ENCODE peak calls at places on chromosomes 11 and 22, in nine cellular contexts. U is left ventricle myocardium inferior; L is prostate gland; C is K562; V is uterus; T is psoas muscle; P is CD8-positive, alpha-beta T cell; H is cardiac muscle cell; J is astrocyte of the cerebellum. E is an unnamed sample.

GRCh38 chr11:57444362-57445074 is 15.8 kb upstream of the RTN4RL2 start:
- DNase-seq in U (no peak), L (no peak), C (peak), V (no peak), T (no peak), P (no peak), H (no peak), J (no peak), E (no peak)

GRCh38 chr11:117328414-117329010 is 858 bp downstream of the CEP164 start:
- DNase-seq in U (no peak), L (peak), C (no peak), V (peak), T (no peak), P (no peak), H (peak), J (peak), E (peak)

GRCh38 chr22:28222976-28223375 is 303.9 kb upstream of the PITPNB start:
- DNase-seq in U (no peak), L (no peak), C (no peak), V (peak), T (no peak), P (no peak), H (no peak), J (no peak), E (no peak)

GRCh38 chr11:6315811-6316425 is 4.4 kb downstream of the CAVIN3 start:
- DNase-seq in U (peak), L (peak), C (peak), V (peak), T (peak), P (peak), H (peak), J (no peak), E (peak)

GRCh38 chr11:130677486-130678153 is 229.2 kb downstream of the ADAMTS15 start:
- DNase-seq in U (peak), L (no peak), C (no peak), V (no peak), T (no peak), P (no peak), H (peak), J (peak), E (no peak)

GRCh38 chr11:44626645-44627044 is 61.2 kb downstream of the CD82 start:
- DNase-seq in U (no peak), L (peak), C (no peak), V (no peak), T (no peak), P (no peak), H (no peak), J (no peak), E (no peak)

GRCh38 chr11:40281055-40281580 is 1178.3 kb downstream of the LRRC4C start:
- DNase-seq in U (no peak), L (no peak), C (no peak), V (no peak), T (no peak), P (no peak), H (no peak), J (peak), E (no peak)

GRCh38 chr11:118338637-118339061 is 3.9 kb downstream of the CD3D start:
- DNase-seq in U (no peak), L (no peak), C (peak), V (no peak), T (no peak), P (peak), H (no peak), J (no peak), E (no peak)

GRCh38 chr22:31093090-31093850 is 12.2 kb downstream of the SMTN start:
- DNase-seq in U (peak), L (no peak), C (no peak), V (peak), T (peak), P (no peak), H (peak), J (no peak), E (no peak)

GRCh38 chr11:14308114-14308896 is 50.7 kb downstream of the RRAS2 start:
- DNase-seq in U (no peak), L (no peak), C (peak), V (no peak), T (no peak), P (no peak), H (peak), J (peak), E (no peak)

GRCh38 chr11:19781351-19781750 is 68.7 kb downstream of the NAV2 start:
- DNase-seq in U (no peak), L (no peak), C (no peak), V (no peak), T (no peak), P (no peak), H (no peak), J (no peak), E (no peak)

GRCh38 chr11:267491-267994 is 10.7 kb upstream of the NLRP6 start:
- DNase-seq in U (peak), L (peak), C (peak), V (no peak), T (peak), P (no peak), H (no peak), J (no peak), E (no peak)

GRCh38 chr11:87722756-87723599 is 452.3 kb downstream of the RAB38 start:
- DNase-seq in U (no peak), L (no peak), C (peak), V (no peak), T (no peak), P (no peak), H (peak), J (no peak), E (peak)

GRCh38 chr22:38046070-38046748 is 11.0 kb upstream of the PICK1 start:
- DNase-seq in U (no peak), L (no peak), C (no peak), V (no peak), T (no peak), P (no peak), H (no peak), J (no peak), E (peak)

GRCh38 chr11:71342951-71343827 is 90.8 kb upstream of the SHANK2 start:
- DNase-seq in U (no peak), L (peak), C (peak), V (no peak), T (peak), P (no peak), H (peak), J (no peak), E (peak)

GRCh38 chr11:47863189-47863892 is 15.2 kb upstream of the NUP160 start:
- DNase-seq in U (no peak), L (no peak), C (no peak), V (no peak), T (no peak), P (no peak), H (no peak), J (peak), E (no peak)

GRCh38 chr11:86177319-86177718 is 67.2 kb upstream of the EED start:
- DNase-seq in U (no peak), L (no peak), C (no peak), V (no peak), T (no peak), P (no peak), H (no peak), J (no peak), E (no peak)

GRCh38 chr11:11265994-11266606 is 87.0 kb downstream of the CSNK2A3 start:
- DNase-seq in U (no peak), L (peak), C (peak), V (peak), T (peak), P (peak), H (peak), J (no peak), E (peak)

GRCh38 chr22:29641781-29642355 is 38.4 kb downstream of the NF2 start:
- DNase-seq in U (no peak), L (no peak), C (no peak), V (no peak), T (no peak), P (no peak), H (no peak), J (no peak), E (no peak)

GRCh38 chr11:19370100-19370861 is 129.5 kb upstream of the E2F8 start:
- DNase-seq in U (peak), L (no peak), C (no peak), V (no peak), T (peak), P (no peak), H (no peak), J (peak), E (no peak)

GRCh38 chr11:16818284-16818683 is 79.8 kb downstream of the C11orf58 start:
- DNase-seq in U (no peak), L (no peak), C (no peak), V (no peak), T (no peak), P (no peak), H (no peak), J (no peak), E (no peak)
- TF ChIP-seq CTCF in U (no peak), L (no peak), C (no peak), V (no peak), T (no peak), P (no peak), H (no peak), J (peak), E (no peak)

GRCh38 chr11:64743591-64744543 is at the start of gene RASGRP2:
- DNase-seq in U (peak), L (peak), C (peak), V (peak), T (peak), P (peak), H (peak), J (no peak), E (peak)
- TF ChIP-seq CTCF in U (peak), L (peak), C (peak), V (peak), T (peak), P (no peak), H (peak), J (peak), E (peak)

GRCh38 chr11:76246271-76246933 is 40.1 kb upstream of the WNT11 start:
- DNase-seq in U (no peak), L (no peak), C (no peak), V (no peak), T (no peak), P (no peak), H (no peak), J (no peak), E (no peak)

GRCh38 chr11:76249195-76249741 is 43.0 kb upstream of the WNT11 start:
- DNase-seq in U (no peak), L (no peak), C (no peak), V (no peak), T (no peak), P (no peak), H (no peak), J (no peak), E (no peak)

GRCh38 chr11:76247091-76247490 is 40.8 kb upstream of the WNT11 start:
- DNase-seq in U (no peak), L (no peak), C (no peak), V (no peak), T (no peak), P (no peak), H (no peak), J (no peak), E (no peak)

GRCh38 chr11:76250520-76251222 is 44.4 kb upstream of the WNT11 start:
- DNase-seq in U (no peak), L (no peak), C (no peak), V (no peak), T (no peak), P (no peak), H (no peak), J (no peak), E (no peak)

DNA sequence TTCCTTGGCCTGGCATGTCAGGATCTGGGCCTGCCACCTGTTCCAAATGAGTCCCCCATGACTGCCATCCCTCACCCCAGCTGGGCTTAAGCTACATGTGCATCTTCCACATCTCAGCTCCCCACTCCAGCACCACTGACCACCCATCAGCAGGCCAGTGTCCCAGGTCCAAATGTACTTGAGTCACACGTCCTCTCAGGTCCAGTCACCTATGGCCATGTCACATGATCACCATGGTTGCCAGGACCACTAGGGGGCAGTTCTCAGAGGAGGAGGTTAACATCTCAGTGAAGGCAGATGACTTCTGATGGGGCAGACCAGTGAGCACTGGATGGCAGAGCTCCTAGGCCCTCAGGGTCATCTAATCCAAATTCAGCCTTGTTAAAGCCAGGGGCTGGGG is 41.9 kb upstream of the WNT11 start:
- DNase-seq in U (no peak), L (no peak), C (peak), V (no peak), T (no peak), P (no peak), H (no peak), J (no peak), E (no peak)
- TF ChIP-seq CTCF in U (peak), L (no peak), C (peak), V (no peak), T (no peak), P (no peak), H (peak), J (peak), E (no peak)

GRCh38 chr11:69947059-69947771 is 128.0 kb upstream of the FGF3 start:
- DNase-seq in U (no peak), L (no peak), C (no peak), V (no peak), T (peak), P (no peak), H (no peak), J (no peak), E (no peak)
- TF ChIP-seq CTCF in U (no peak), L (no peak), C (no peak), V (no peak), T (no peak), P (no peak), H (no peak), J (no peak), E (no peak)

GRCh38 chr22:46087336-46087690 is 63.0 kb upstream of the PPARA start:
- DNase-seq in U (no peak), L (no peak), C (no peak), V (no peak), T (no peak), P (no peak), H (no peak), J (no peak), E (no peak)

GRCh38 chr22:46084376-46084775 is 66.0 kb upstream of the PPARA start:
- DNase-seq in U (no peak), L (no peak), C (no peak), V (no peak), T (peak), P (no peak), H (no peak), J (no peak), E (no peak)

GRCh38 chr22:46086577-46087335 is 63.6 kb upstream of the PPARA start:
- DNase-seq in U (peak), L (no peak), C (peak), V (no peak), T (peak), P (no peak), H (no peak), J (no peak), E (no peak)

GRCh38 chr22:46084943-46085830 is 65.1 kb upstream of the PPARA start:
- DNase-seq in U (peak), L (peak), C (peak), V (peak), T (peak), P (no peak), H (no peak), J (peak), E (no peak)

DNA sequence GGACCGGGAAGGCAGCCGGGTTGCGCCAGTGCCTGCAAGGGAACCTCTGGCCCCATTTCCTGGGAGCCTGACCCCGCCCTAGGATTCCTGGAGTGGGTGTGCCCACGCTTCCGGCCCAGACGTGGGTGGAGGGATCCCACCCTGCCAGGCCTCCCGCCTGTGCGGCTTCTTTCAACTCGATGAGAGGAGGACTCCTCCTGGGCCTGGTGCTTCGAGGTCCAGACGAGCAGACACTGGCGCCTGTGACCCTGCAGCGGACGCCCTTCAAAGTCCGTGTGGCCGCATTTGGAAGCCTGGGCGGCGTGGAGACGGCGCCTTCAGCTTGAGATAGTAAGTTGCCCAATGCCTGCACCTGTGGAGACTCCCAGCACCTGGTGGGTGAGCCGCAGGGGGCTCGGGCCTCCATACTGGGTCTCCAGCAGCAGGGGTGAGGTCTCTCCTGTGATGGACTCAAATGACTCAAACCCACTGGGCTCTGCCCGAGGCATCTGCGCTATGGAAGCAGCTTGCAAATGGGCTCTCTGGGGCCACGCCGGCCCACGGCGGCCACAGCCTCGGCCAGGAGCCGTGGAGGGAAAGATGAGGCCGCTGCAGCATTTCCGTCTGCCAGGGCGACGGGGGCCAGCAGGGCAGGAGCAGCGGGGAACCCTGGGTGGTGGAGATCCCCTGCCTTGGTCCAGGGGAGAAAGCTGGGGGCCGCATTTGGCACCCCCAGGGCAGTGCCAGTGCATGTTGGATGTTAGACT is 64.3 kb upstream of the PPARA start:
- DNase-seq in U (peak), L (peak), C (peak), V (peak), T (peak), P (no peak), H (no peak), J (no peak), E (no peak)
- TF ChIP-seq CTCF in U (no peak), L (no peak), C (no peak), V (no peak), T (no peak), P (no peak), H (no peak), J (no peak), E (no peak)